ENCODE peak calls at places on chromosomes 4 and X, in ten cellular contexts. One of them, this sample, is unnamed.

GRCh38 chr4:146165840-146166239 is 9.7 kb upstream of the LSM6 start:
- DNase-seq in mesenchymal stem cell: peak; percentile 23
- DNase-seq in mammary epithelial cell: peak; percentile 92
- DNase-seq in colonic mucosa: no peak
- DNase-seq in mesendoderm: no peak
- DNase-seq in neuronal stem cell: no peak
- DNase-seq in IMR-90: peak; percentile 75
- DNase-seq in GM23248: peak; percentile 78
- DNase-seq in Karpas-422: no peak
- DNase-seq in GM12878: no peak
- DNase-seq in this sample: no peak

GRCh38 chr4:42656986-42657792 is at the start of gene ATP8A1:
- DNase-seq in mesenchymal stem cell: peak; percentile 89
- DNase-seq in mammary epithelial cell: peak; percentile 79
- DNase-seq in colonic mucosa: peak; percentile 94
- DNase-seq in mesendoderm: peak; percentile 97
- DNase-seq in neuronal stem cell: peak; percentile 91
- DNase-seq in IMR-90: peak; percentile 68
- DNase-seq in GM23248: peak; percentile 95
- DNase-seq in Karpas-422: peak; percentile 97
- DNase-seq in GM12878: no peak
- DNase-seq in this sample: peak; percentile 97

GRCh38 chrX:150903110-150903508 is 4.6 kb upstream of the CD99L2 start:
- DNase-seq in mesenchymal stem cell: no peak
- DNase-seq in mammary epithelial cell: no peak
- DNase-seq in colonic mucosa: no peak
- DNase-seq in mesendoderm: peak; percentile 75
- DNase-seq in neuronal stem cell: no peak
- DNase-seq in IMR-90: no peak
- DNase-seq in GM23248: no peak
- DNase-seq in Karpas-422: no peak
- DNase-seq in GM12878: no peak
- DNase-seq in this sample: peak; percentile 78

GRCh38 chr4:27308379-27308778 is 447.7 kb downstream of the STIM2 start:
- DNase-seq in mesenchymal stem cell: no peak
- DNase-seq in mammary epithelial cell: no peak
- DNase-seq in colonic mucosa: no peak
- DNase-seq in mesendoderm: no peak
- DNase-seq in neuronal stem cell: no peak
- DNase-seq in IMR-90: no peak
- DNase-seq in GM23248: no peak
- DNase-seq in Karpas-422: no peak
- DNase-seq in GM12878: no peak
- DNase-seq in this sample: no peak

GRCh38 chrX:54721424-54721823 is 76.6 kb downstream of the ITIH6 start:
- DNase-seq in mesenchymal stem cell: no peak
- DNase-seq in mammary epithelial cell: peak; percentile 60
- DNase-seq in colonic mucosa: no peak
- DNase-seq in mesendoderm: no peak
- DNase-seq in neuronal stem cell: no peak
- DNase-seq in IMR-90: no peak
- DNase-seq in GM23248: no peak
- DNase-seq in Karpas-422: no peak
- DNase-seq in GM12878: no peak
- DNase-seq in this sample: no peak

GRCh38 chr4:135744928-135745327 is 1543.3 kb upstream of the PABPC4L start:
- DNase-seq in mesenchymal stem cell: no peak
- DNase-seq in mammary epithelial cell: no peak
- DNase-seq in colonic mucosa: no peak
- DNase-seq in mesendoderm: no peak
- DNase-seq in neuronal stem cell: no peak
- DNase-seq in IMR-90: no peak
- DNase-seq in GM23248: no peak
- DNase-seq in Karpas-422: no peak
- DNase-seq in GM12878: no peak
- DNase-seq in this sample: no peak

GRCh38 chr4:89109841-89110540 is 1.3 kb upstream of the TIGD2 start:
- DNase-seq in mesenchymal stem cell: no peak
- DNase-seq in mammary epithelial cell: no peak
- DNase-seq in colonic mucosa: no peak
- DNase-seq in mesendoderm: peak; percentile 40
- DNase-seq in neuronal stem cell: no peak
- DNase-seq in IMR-90: no peak
- DNase-seq in GM23248: peak; percentile 12
- DNase-seq in Karpas-422: no peak
- DNase-seq in GM12878: no peak
- DNase-seq in this sample: no peak

GRCh38 chr4:25450491-25450901 is 73.4 kb downstream of the ANAPC4 start:
- DNase-seq in mesenchymal stem cell: no peak
- DNase-seq in mammary epithelial cell: no peak
- DNase-seq in colonic mucosa: no peak
- DNase-seq in mesendoderm: no peak
- DNase-seq in neuronal stem cell: no peak
- DNase-seq in IMR-90: no peak
- DNase-seq in GM23248: no peak
- DNase-seq in Karpas-422: no peak
- DNase-seq in GM12878: no peak
- DNase-seq in this sample: no peak

DNA sequence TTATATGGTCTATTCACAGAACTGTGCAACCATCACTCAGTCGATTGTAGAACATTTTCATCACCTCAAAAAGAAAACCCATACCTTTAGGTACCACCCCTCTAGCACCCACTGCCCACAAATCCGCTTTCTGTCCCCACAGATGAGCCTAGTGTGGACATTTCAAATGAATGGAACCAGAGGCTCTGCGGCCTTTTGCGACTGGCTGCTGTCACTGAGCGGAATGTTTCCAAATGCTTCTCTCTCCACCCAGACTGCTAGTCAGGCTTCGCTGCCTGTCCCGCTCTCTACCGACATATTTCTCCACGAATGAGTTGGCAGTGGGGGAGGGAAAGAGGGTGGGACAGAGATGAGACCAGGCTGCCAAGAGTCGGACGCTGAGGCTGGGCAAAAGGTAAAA is 1.7 kb upstream of the BGN start:
- DNase-seq in mesenchymal stem cell: no peak
- DNase-seq in mammary epithelial cell: no peak
- DNase-seq in colonic mucosa: no peak
- DNase-seq in mesendoderm: no peak
- DNase-seq in neuronal stem cell: no peak
- DNase-seq in IMR-90: no peak
- DNase-seq in GM23248: no peak
- DNase-seq in Karpas-422: no peak
- DNase-seq in GM12878: no peak
- DNase-seq in this sample: no peak
- H3K4me3 ChIP-seq in mesenchymal stem cell: no peak overlapping the region
- H3K4me3 ChIP-seq in mammary epithelial cell: no peak overlapping the region
- H3K4me3 ChIP-seq in colonic mucosa: no peak overlapping the region
- H3K4me3 ChIP-seq in mesendoderm: no peak overlapping the region
- H3K4me3 ChIP-seq in neuronal stem cell: no peak overlapping the region
- H3K4me3 ChIP-seq in IMR-90: no peak overlapping the region
- H3K4me3 ChIP-seq in GM23248: no peak overlapping the region
- H3K4me3 ChIP-seq in Karpas-422: no peak overlapping the region
- H3K4me3 ChIP-seq in GM12878: no peak overlapping the region
- H3K4me3 ChIP-seq in this sample: no peak overlapping the region

GRCh38 chr4:156948133-156948532 is 23.5 kb downstream of the PDGFC start:
- DNase-seq in mesenchymal stem cell: no peak
- DNase-seq in mammary epithelial cell: no peak
- DNase-seq in colonic mucosa: no peak
- DNase-seq in mesendoderm: no peak
- DNase-seq in neuronal stem cell: no peak
- DNase-seq in IMR-90: no peak
- DNase-seq in GM23248: no peak
- DNase-seq in Karpas-422: no peak
- DNase-seq in GM12878: no peak
- DNase-seq in this sample: no peak
- H3K9ac ChIP-seq in mesenchymal stem cell: no peak overlapping the region
- H3K9ac ChIP-seq in mammary epithelial cell: no peak overlapping the region
- H3K9ac ChIP-seq in colonic mucosa: no peak overlapping the region
- H3K9ac ChIP-seq in mesendoderm: no peak overlapping the region
- H3K9ac ChIP-seq in neuronal stem cell: no peak overlapping the region
- H3K9ac ChIP-seq in IMR-90: no peak overlapping the region
- H3K9ac ChIP-seq in GM23248: no peak overlapping the region
- H3K9ac ChIP-seq in Karpas-422: no peak overlapping the region
- H3K9ac ChIP-seq in GM12878: no peak overlapping the region
- H3K9ac ChIP-seq in this sample: no peak overlapping the region

GRCh38 chr4:139822391-139822790 is 156.8 kb downstream of the MGST2 start:
- DNase-seq in mesenchymal stem cell: no peak
- DNase-seq in mammary epithelial cell: no peak
- DNase-seq in colonic mucosa: no peak
- DNase-seq in mesendoderm: no peak
- DNase-seq in neuronal stem cell: no peak
- DNase-seq in IMR-90: no peak
- DNase-seq in GM23248: no peak
- DNase-seq in Karpas-422: no peak
- DNase-seq in GM12878: no peak
- DNase-seq in this sample: no peak

GRCh38 chr4:139825523-139826014 is 159.9 kb downstream of the MGST2 start:
- DNase-seq in mesenchymal stem cell: no peak
- DNase-seq in mammary epithelial cell: no peak
- DNase-seq in colonic mucosa: no peak
- DNase-seq in mesendoderm: peak; percentile 25
- DNase-seq in neuronal stem cell: no peak
- DNase-seq in IMR-90: no peak
- DNase-seq in GM23248: no peak
- DNase-seq in Karpas-422: no peak
- DNase-seq in GM12878: no peak
- DNase-seq in this sample: no peak

GRCh38 chr4:139823746-139824145 is 158.1 kb downstream of the MGST2 start:
- DNase-seq in mesenchymal stem cell: no peak
- DNase-seq in mammary epithelial cell: no peak
- DNase-seq in colonic mucosa: no peak
- DNase-seq in mesendoderm: no peak
- DNase-seq in neuronal stem cell: no peak
- DNase-seq in IMR-90: no peak
- DNase-seq in GM23248: no peak
- DNase-seq in Karpas-422: no peak
- DNase-seq in GM12878: no peak
- DNase-seq in this sample: no peak

GRCh38 chr4:139824882-139825522 is 159.4 kb downstream of the MGST2 start:
- DNase-seq in mesenchymal stem cell: no peak
- DNase-seq in mammary epithelial cell: no peak
- DNase-seq in colonic mucosa: no peak
- DNase-seq in mesendoderm: peak; percentile 47
- DNase-seq in neuronal stem cell: no peak
- DNase-seq in IMR-90: no peak
- DNase-seq in GM23248: no peak
- DNase-seq in Karpas-422: no peak
- DNase-seq in GM12878: no peak
- DNase-seq in this sample: no peak

GRCh38 chr4:139823345-139823744 is 157.7 kb downstream of the MGST2 start:
- DNase-seq in mesenchymal stem cell: no peak
- DNase-seq in mammary epithelial cell: no peak
- DNase-seq in colonic mucosa: no peak
- DNase-seq in mesendoderm: no peak
- DNase-seq in neuronal stem cell: no peak
- DNase-seq in IMR-90: no peak
- DNase-seq in GM23248: no peak
- DNase-seq in Karpas-422: no peak
- DNase-seq in GM12878: no peak
- DNase-seq in this sample: no peak
- H3K4me1 ChIP-seq in mesenchymal stem cell: no peaks in the 10 kb centered on the region
- H3K4me1 ChIP-seq in mammary epithelial cell: no peaks in the 10 kb centered on the region
- H3K4me1 ChIP-seq in colonic mucosa: no peaks in the 10 kb centered on the region
- H3K4me1 ChIP-seq in mesendoderm: peaks cover 16% of the 10 kb centered on the region
- H3K4me1 ChIP-seq in neuronal stem cell: peaks cover 31% of the 10 kb centered on the region
- H3K4me1 ChIP-seq in IMR-90: no peaks in the 10 kb centered on the region
- H3K4me1 ChIP-seq in GM23248: no peaks in the 10 kb centered on the region
- H3K4me1 ChIP-seq in Karpas-422: peaks cover 9% of the 10 kb centered on the region
- H3K4me1 ChIP-seq in GM12878: no peaks in the 10 kb centered on the region
- H3K4me1 ChIP-seq in this sample: peaks cover 26% of the 10 kb centered on the region

GRCh38 chr4:190017357-190018200 is 9.5 kb downstream of the FRG2 start:
- DNase-seq in mesenchymal stem cell: no peak
- DNase-seq in mammary epithelial cell: no peak
- DNase-seq in colonic mucosa: no peak
- DNase-seq in mesendoderm: peak; percentile 47
- DNase-seq in neuronal stem cell: no peak
- DNase-seq in IMR-90: no peak
- DNase-seq in GM23248: peak; percentile 21
- DNase-seq in Karpas-422: no peak
- DNase-seq in GM12878: no peak
- DNase-seq in this sample: peak; percentile 54

GRCh38 chr4:190016369-190017289 is 10.4 kb downstream of the FRG2 start:
- DNase-seq in mesenchymal stem cell: no peak
- DNase-seq in mammary epithelial cell: no peak
- DNase-seq in colonic mucosa: no peak
- DNase-seq in mesendoderm: peak; percentile 3
- DNase-seq in neuronal stem cell: no peak
- DNase-seq in IMR-90: no peak
- DNase-seq in GM23248: no peak
- DNase-seq in Karpas-422: no peak
- DNase-seq in GM12878: no peak
- DNase-seq in this sample: no peak

GRCh38 chr4:190020790-190021717 is 6.0 kb downstream of the FRG2 start:
- DNase-seq in mesenchymal stem cell: no peak
- DNase-seq in mammary epithelial cell: peak; percentile 58
- DNase-seq in colonic mucosa: peak; percentile 47
- DNase-seq in mesendoderm: peak; percentile 90
- DNase-seq in neuronal stem cell: no peak
- DNase-seq in IMR-90: peak; percentile 29
- DNase-seq in GM23248: peak; percentile 59
- DNase-seq in Karpas-422: no peak
- DNase-seq in GM12878: no peak
- DNase-seq in this sample: peak; percentile 88

GRCh38 chr4:190018201-190018920 is 8.7 kb downstream of the FRG2 start:
- DNase-seq in mesenchymal stem cell: no peak
- DNase-seq in mammary epithelial cell: no peak
- DNase-seq in colonic mucosa: no peak
- DNase-seq in mesendoderm: no peak
- DNase-seq in neuronal stem cell: no peak
- DNase-seq in IMR-90: no peak
- DNase-seq in GM23248: no peak
- DNase-seq in Karpas-422: no peak
- DNase-seq in GM12878: no peak
- DNase-seq in this sample: no peak

DNA sequence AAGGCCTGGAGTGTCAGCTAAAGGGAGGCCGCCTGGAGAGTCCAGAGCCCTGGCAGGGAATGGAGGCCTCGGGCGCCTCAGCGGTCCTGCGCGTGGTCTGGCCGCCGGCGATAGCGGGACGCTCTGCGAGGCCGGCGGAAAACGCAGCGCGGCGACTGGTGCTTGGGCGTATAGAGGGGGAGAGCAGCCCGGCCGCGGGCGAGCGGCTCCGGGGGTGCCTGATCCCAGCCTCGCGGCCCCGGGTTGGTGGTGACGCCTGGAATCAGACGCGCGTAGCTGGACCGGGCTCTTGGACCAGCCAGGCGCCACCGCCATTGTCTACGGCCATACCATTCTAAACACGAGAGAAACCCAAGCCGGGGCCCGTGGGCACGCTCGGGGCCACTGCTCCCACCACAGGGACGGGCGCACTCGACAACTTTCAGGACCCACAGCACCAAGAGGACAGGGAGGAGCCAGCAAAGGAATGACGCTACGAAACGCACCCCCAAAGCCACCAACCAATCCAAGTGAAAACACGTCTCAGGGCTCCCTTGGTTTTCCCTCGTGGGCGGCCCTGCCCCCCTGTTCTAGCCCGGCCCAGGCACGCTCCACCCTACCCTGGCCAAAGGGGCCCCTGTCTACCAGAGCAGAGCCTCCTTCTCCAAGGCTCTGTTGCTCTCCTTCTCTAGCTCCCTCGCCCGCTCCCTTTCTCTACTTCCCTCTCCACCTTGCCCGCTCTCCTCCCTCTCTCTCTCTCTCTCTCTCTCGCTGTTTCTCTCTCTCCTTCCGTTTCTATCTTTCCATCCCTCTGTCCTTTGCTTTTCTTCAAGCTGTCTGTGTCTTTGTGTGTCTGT is 7.8 kb downstream of the FRG2 start:
- DNase-seq in mesenchymal stem cell: no peak
- DNase-seq in mammary epithelial cell: no peak
- DNase-seq in colonic mucosa: no peak
- DNase-seq in mesendoderm: peak; percentile 38
- DNase-seq in neuronal stem cell: no peak
- DNase-seq in IMR-90: no peak
- DNase-seq in GM23248: peak; percentile 15
- DNase-seq in Karpas-422: no peak
- DNase-seq in GM12878: no peak
- DNase-seq in this sample: peak; percentile 52
- H3K4me3 ChIP-seq in mesenchymal stem cell: no peak overlapping the region
- H3K4me3 ChIP-seq in mammary epithelial cell: no peak overlapping the region
- H3K4me3 ChIP-seq in colonic mucosa: no peak overlapping the region
- H3K4me3 ChIP-seq in mesendoderm: no peak overlapping the region
- H3K4me3 ChIP-seq in neuronal stem cell: no peak overlapping the region
- H3K4me3 ChIP-seq in IMR-90: no peak overlapping the region
- H3K4me3 ChIP-seq in GM23248: no peak overlapping the region
- H3K4me3 ChIP-seq in Karpas-422: no peak overlapping the region
- H3K4me3 ChIP-seq in GM12878: no peak overlapping the region
- H3K4me3 ChIP-seq in this sample: no peak overlapping the region